ENCODE peak calls at places on chromosomes 12 and 14, in seven cellular contexts. R is right lobe of liver; M is WERI-Rb-1; I is A549; D is thoracic aorta; G is CD8-positive, alpha-beta T cell; U is CD8-positive, alpha-beta memory T cell. J is an unnamed sample.
A peak's percentile ranks its signal among the peaks of the same experiment; 100 is the strongest.

GRCh38 chr12:96425321-96425720 is 25.1 kb upstream of the CDK17 start:
- DNase-seq in R (no peak), M (no peak), I (no peak), D (no peak), G (no peak), U (no peak), J (no peak)

GRCh38 chr14:37924622-37925021 is 283.1 kb upstream of the SSTR1 start:
- DNase-seq in R (no peak), M (no peak), I (no peak), D (no peak), G (no peak), U (no peak), J (no peak)

GRCh38 chr12:52198454-52199215 is 6.8 kb upstream of the KRT80 start:
- DNase-seq in R (no peak), M (no peak), I (no peak), D (no peak), G (no peak), U (no peak), J (no peak)

GRCh38 chr14:23121401-23121800 is 2.3 kb upstream of the CEBPE start:
- DNase-seq in R (peak; percentile 55), M (no peak), I (no peak), D (no peak), G (no peak), U (no peak), J (no peak)

GRCh38 chr14:99860219-99860618 is 67.0 kb downstream of the EML1 start:
- DNase-seq in R (no peak), M (no peak), I (no peak), D (no peak), G (no peak), U (no peak), J (no peak)

GRCh38 chr12:3496964-3497363 is 6.0 kb downstream of the PRMT8 start:
- DNase-seq in R (no peak), M (peak; percentile 47), I (no peak), D (no peak), G (no peak), U (no peak), J (peak; percentile 21)

GRCh38 chr12:71710276-71711125 is 24.6 kb downstream of the TMEM19 start:
- DNase-seq in R (no peak), M (no peak), I (peak; percentile 52), D (no peak), G (no peak), U (no peak), J (no peak)

GRCh38 chr14:73025544-73025943 is 1.4 kb downstream of the ZFYVE1 start:
- DNase-seq in R (no peak), M (no peak), I (no peak), D (no peak), G (no peak), U (no peak), J (no peak)

GRCh38 chr14:23430733-23431105 is 4.7 kb downstream of the MYH7 start:
- DNase-seq in R (no peak), M (no peak), I (no peak), D (no peak), G (no peak), U (no peak), J (no peak)

GRCh38 chr14:50213795-50214194 is 17.6 kb downstream of the SOS2 start:
- DNase-seq in R (no peak), M (no peak), I (no peak), D (no peak), G (no peak), U (no peak), J (no peak)

GRCh38 chr12:82314406-82314892 is 43.7 kb downstream of the CCDC59 start:
- DNase-seq in R (no peak), M (no peak), I (no peak), D (no peak), G (no peak), U (no peak), J (no peak)

GRCh38 chr12:108442077-108442476 is 73.0 kb upstream of the FICD start:
- DNase-seq in R (no peak), M (no peak), I (no peak), D (no peak), G (no peak), U (no peak), J (no peak)

GRCh38 chr14:70919774-70920173 is 12.5 kb downstream of the PCNX1 start:
- DNase-seq in R (no peak), M (no peak), I (no peak), D (no peak), G (no peak), U (no peak), J (peak; percentile 70)

GRCh38 chr12:120196363-120196762 is 1.8 kb upstream of the GCN1 start:
- DNase-seq in R (no peak), M (no peak), I (no peak), D (no peak), G (no peak), U (no peak), J (no peak)

GRCh38 chr14:53982546-53982945 is 25.9 kb upstream of the BMP4 start:
- DNase-seq in R (no peak), M (no peak), I (no peak), D (no peak), G (no peak), U (no peak), J (no peak)

GRCh38 chr12:262817-263216 is at the start of gene SLC6A13:
- DNase-seq in R (no peak), M (no peak), I (no peak), D (no peak), G (no peak), U (no peak), J (no peak)

GRCh38 chr14:30607156-30607780 is 14.9 kb upstream of the SCFD1 start:
- DNase-seq in R (no peak), M (no peak), I (no peak), D (no peak), G (no peak), U (no peak), J (no peak)

GRCh38 chr12:39417916-39418315 is 25.0 kb downstream of the KIF21A start:
- DNase-seq in R (no peak), M (no peak), I (no peak), D (no peak), G (no peak), U (no peak), J (no peak)

GRCh38 chr12:32515137-32515860 is 115.9 kb downstream of the FGD4 start:
- DNase-seq in R (no peak), M (no peak), I (no peak), D (no peak), G (no peak), U (no peak), J (peak; percentile 50)

GRCh38 chr12:9868951-9869306 is 225 bp downstream of the CLEC2B start:
- DNase-seq in R (no peak), M (no peak), I (no peak), D (no peak), G (no peak), U (no peak), J (no peak)

GRCh38 chr14:51248041-51248987 is 8.3 kb downstream of the TMX1 start:
- DNase-seq in R (no peak), M (peak; percentile 81), I (no peak), D (no peak), G (no peak), U (no peak), J (no peak)

GRCh38 chr12:3049596-3050314 is 27.4 kb upstream of the TSPAN9 start:
- DNase-seq in R (no peak), M (no peak), I (no peak), D (no peak), G (no peak), U (no peak), J (no peak)

GRCh38 chr12:8556748-8557147 is 16.0 kb upstream of the CLEC4E start:
- DNase-seq in R (no peak), M (no peak), I (no peak), D (no peak), G (no peak), U (no peak), J (no peak)

GRCh38 chr14:35261774-35262173 is 30.4 kb upstream of the PSMA6 start:
- DNase-seq in R (no peak), M (no peak), I (no peak), D (no peak), G (no peak), U (no peak), J (peak; percentile 28)

DNA sequence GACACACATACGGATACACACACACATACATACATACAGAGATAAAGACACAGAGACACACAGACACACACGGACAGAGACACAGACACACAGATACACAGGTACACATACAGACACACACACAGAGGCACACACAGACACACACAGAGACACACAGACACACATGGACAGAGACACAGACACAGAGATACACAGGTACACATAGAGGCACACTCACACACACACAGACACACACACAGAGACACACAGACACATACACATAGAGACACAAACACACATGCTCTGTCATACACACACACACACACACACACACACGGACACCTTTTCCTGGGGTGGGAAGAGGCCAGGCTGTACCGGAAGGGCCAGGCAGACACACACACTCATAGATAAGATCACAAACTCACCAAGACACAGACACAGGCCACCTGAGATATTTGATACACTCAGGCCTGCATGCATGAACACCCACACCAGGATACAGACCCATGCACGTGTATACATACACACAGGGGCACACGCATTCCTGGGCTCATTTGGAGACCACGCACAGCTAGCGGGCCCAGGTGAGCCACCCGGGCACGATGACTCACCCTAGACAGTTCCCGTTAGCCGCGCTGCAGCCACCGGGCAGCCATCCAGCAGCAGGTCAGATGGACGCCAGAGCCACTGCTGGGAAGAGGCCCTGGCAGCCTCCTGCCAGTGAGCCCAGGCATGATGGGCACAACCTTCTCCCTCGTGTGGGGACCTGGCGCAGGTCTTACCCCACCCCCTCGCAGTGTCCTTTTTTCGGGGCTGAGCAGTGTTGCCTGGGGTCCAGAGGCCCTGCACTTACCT is 1.8 kb upstream of the AHNAK2 start:
- DNase-seq in R (peak; percentile 91), M (no peak), I (no peak), D (no peak), G (no peak), U (no peak), J (no peak)
- H3K4me3 ChIP-seq in R (no peak overlapping the region), M (no peak overlapping the region), I (no peak overlapping the region), D (no peak overlapping the region), G (no peak overlapping the region), U (no peak overlapping the region), J (no peak overlapping the region)

GRCh38 chr12:44874981-44875416 is 1.1 kb downstream of the NELL2 start:
- DNase-seq in R (no peak), M (peak; percentile 23), I (no peak), D (no peak), G (peak; percentile 28), U (peak; percentile 37), J (no peak)
- H3K4me3 ChIP-seq in R (no peak overlapping the region), M (peak overlapping the region; percentile 85), I (peak overlapping the region; percentile 50), D (peak overlapping the region; percentile 78), G (peak overlapping the region; percentile 69), U (peak overlapping the region; percentile 74), J (no peak overlapping the region)

GRCh38 chr14:93926873-93927571 is at the start of gene FAM181A:
- DNase-seq in R (no peak), M (no peak), I (no peak), D (no peak), G (no peak), U (no peak), J (no peak)
- H3K4me3 ChIP-seq in R (no peak within 1 kb of the TSS), M (no peak within 1 kb of the TSS), I (no peak within 1 kb of the TSS), D (no peak within 1 kb of the TSS), G (no peak within 1 kb of the TSS), U (no peak within 1 kb of the TSS), J (no peak within 1 kb of the TSS)

DNA sequence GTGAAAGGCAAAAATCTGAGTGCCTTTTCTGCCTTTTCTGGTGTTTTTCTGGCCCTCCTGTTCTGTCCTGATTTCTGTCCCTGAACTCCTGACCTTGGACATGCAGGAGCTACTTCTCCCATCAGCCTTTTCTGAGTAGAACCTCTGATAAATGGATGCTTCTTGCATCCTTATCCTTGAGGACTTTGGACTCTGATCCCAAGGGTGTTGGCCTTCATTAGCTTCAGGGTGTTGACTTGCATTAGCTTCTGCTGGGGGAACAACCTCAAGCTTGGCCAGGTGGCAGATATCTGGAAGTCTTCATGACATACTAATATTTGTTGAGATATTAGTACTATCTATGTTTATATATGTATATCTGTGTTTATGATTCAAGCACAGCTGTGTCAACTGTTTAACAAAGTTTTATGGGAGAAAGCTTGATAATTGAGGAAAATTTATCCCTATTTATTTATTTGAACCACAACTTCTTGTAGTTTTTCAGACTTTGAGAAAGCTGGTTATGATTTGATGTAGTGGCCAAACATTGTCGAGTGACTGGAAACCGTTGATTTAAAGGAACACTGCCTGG is 124.3 kb downstream of the CHST11 start:
- DNase-seq in R (no peak), M (no peak), I (no peak), D (no peak), G (no peak), U (no peak), J (no peak)
- H3K4me3 ChIP-seq in R (no peak overlapping the region), M (no peak overlapping the region), I (no peak overlapping the region), D (no peak overlapping the region), G (no peak overlapping the region), U (no peak overlapping the region), J (no peak overlapping the region)